ENCODE peak calls at places on chromosomes 6 and 20, in eight cellular contexts. One of them, this sample, is unnamed.

GRCh38 chr20:40963505-40963845 is 65.1 kb upstream of the TOP1 start:
- DNase-seq in epithelial cell of esophagus: no peak
- DNase-seq in skeletal muscle cell: no peak
- DNase-seq in dorsolateral prefrontal cortex: no peak
- DNase-seq in Panc1: no peak
- DNase-seq in activated effector memory CD4-positive, alpha-beta T cell treated with anti-CD3 and anti-CD28 coated beads, Interleukin-2, amount 50 U/mL, for 16 hours: no peak
- DNase-seq in NCI-H1436: no peak
- DNase-seq in NCI-H1930: no peak
- DNase-seq in this sample: no peak

GRCh38 chr6:30682181-30683117 is 4.0 kb downstream of the PPP1R18 start:
- DNase-seq in epithelial cell of esophagus: peak
- DNase-seq in skeletal muscle cell: peak
- DNase-seq in dorsolateral prefrontal cortex: peak
- DNase-seq in Panc1: peak
- DNase-seq in activated effector memory CD4-positive, alpha-beta T cell treated with anti-CD3 and anti-CD28 coated beads, Interleukin-2, amount 50 U/mL, for 16 hours: peak
- DNase-seq in NCI-H1436: no peak
- DNase-seq in NCI-H1930: no peak
- DNase-seq in this sample: no peak

GRCh38 chr6:89941031-89941775 is 46.9 kb downstream of the GJA10 start:
- DNase-seq in epithelial cell of esophagus: no peak
- DNase-seq in skeletal muscle cell: no peak
- DNase-seq in dorsolateral prefrontal cortex: peak
- DNase-seq in Panc1: no peak
- DNase-seq in activated effector memory CD4-positive, alpha-beta T cell treated with anti-CD3 and anti-CD28 coated beads, Interleukin-2, amount 50 U/mL, for 16 hours: no peak
- DNase-seq in NCI-H1436: no peak
- DNase-seq in NCI-H1930: no peak
- DNase-seq in this sample: peak

GRCh38 chr6:168699631-168700315 is 258.8 kb downstream of the SMOC2 start:
- DNase-seq in epithelial cell of esophagus: no peak
- DNase-seq in skeletal muscle cell: no peak
- DNase-seq in dorsolateral prefrontal cortex: peak
- DNase-seq in Panc1: no peak
- DNase-seq in activated effector memory CD4-positive, alpha-beta T cell treated with anti-CD3 and anti-CD28 coated beads, Interleukin-2, amount 50 U/mL, for 16 hours: no peak
- DNase-seq in NCI-H1436: no peak
- DNase-seq in NCI-H1930: no peak
- DNase-seq in this sample: no peak

GRCh38 chr6:146292506-146292905 is 251.1 kb upstream of the RAB32 start:
- DNase-seq in epithelial cell of esophagus: no peak
- DNase-seq in skeletal muscle cell: no peak
- DNase-seq in dorsolateral prefrontal cortex: no peak
- DNase-seq in Panc1: no peak
- DNase-seq in activated effector memory CD4-positive, alpha-beta T cell treated with anti-CD3 and anti-CD28 coated beads, Interleukin-2, amount 50 U/mL, for 16 hours: no peak
- DNase-seq in NCI-H1436: no peak
- DNase-seq in NCI-H1930: no peak
- DNase-seq in this sample: no peak

GRCh38 chr6:124780621-124781020 is 181.6 kb upstream of the RNF217 start:
- DNase-seq in epithelial cell of esophagus: peak
- DNase-seq in skeletal muscle cell: peak
- DNase-seq in dorsolateral prefrontal cortex: no peak
- DNase-seq in Panc1: no peak
- DNase-seq in activated effector memory CD4-positive, alpha-beta T cell treated with anti-CD3 and anti-CD28 coated beads, Interleukin-2, amount 50 U/mL, for 16 hours: no peak
- DNase-seq in NCI-H1436: no peak
- DNase-seq in NCI-H1930: no peak
- DNase-seq in this sample: no peak

GRCh38 chr20:52268184-52268583 is 76.6 kb upstream of the ZFP64 start:
- DNase-seq in epithelial cell of esophagus: no peak
- DNase-seq in skeletal muscle cell: peak
- DNase-seq in dorsolateral prefrontal cortex: no peak
- DNase-seq in Panc1: no peak
- DNase-seq in activated effector memory CD4-positive, alpha-beta T cell treated with anti-CD3 and anti-CD28 coated beads, Interleukin-2, amount 50 U/mL, for 16 hours: no peak
- DNase-seq in NCI-H1436: no peak
- DNase-seq in NCI-H1930: no peak
- DNase-seq in this sample: no peak

GRCh38 chr6:10397756-10398438 is 17.0 kb downstream of the TFAP2A start:
- DNase-seq in epithelial cell of esophagus: no peak
- DNase-seq in skeletal muscle cell: no peak
- DNase-seq in dorsolateral prefrontal cortex: no peak
- DNase-seq in Panc1: no peak
- DNase-seq in activated effector memory CD4-positive, alpha-beta T cell treated with anti-CD3 and anti-CD28 coated beads, Interleukin-2, amount 50 U/mL, for 16 hours: no peak
- DNase-seq in NCI-H1436: no peak
- DNase-seq in NCI-H1930: no peak
- DNase-seq in this sample: no peak

GRCh38 chr6:53795254-53795701 is 473 bp downstream of the LRRC1 start:
- DNase-seq in epithelial cell of esophagus: peak
- DNase-seq in skeletal muscle cell: no peak
- DNase-seq in dorsolateral prefrontal cortex: no peak
- DNase-seq in Panc1: no peak
- DNase-seq in activated effector memory CD4-positive, alpha-beta T cell treated with anti-CD3 and anti-CD28 coated beads, Interleukin-2, amount 50 U/mL, for 16 hours: no peak
- DNase-seq in NCI-H1436: no peak
- DNase-seq in NCI-H1930: no peak
- DNase-seq in this sample: peak

GRCh38 chr20:17630806-17631195 is 51.2 kb downstream of the RRBP1 start:
- DNase-seq in epithelial cell of esophagus: no peak
- DNase-seq in skeletal muscle cell: no peak
- DNase-seq in dorsolateral prefrontal cortex: no peak
- DNase-seq in Panc1: no peak
- DNase-seq in activated effector memory CD4-positive, alpha-beta T cell treated with anti-CD3 and anti-CD28 coated beads, Interleukin-2, amount 50 U/mL, for 16 hours: no peak
- DNase-seq in NCI-H1436: no peak
- DNase-seq in NCI-H1930: no peak
- DNase-seq in this sample: no peak

GRCh38 chr6:80550748-80551147 is 444.3 kb downstream of the BCKDHB start:
- DNase-seq in epithelial cell of esophagus: no peak
- DNase-seq in skeletal muscle cell: no peak
- DNase-seq in dorsolateral prefrontal cortex: no peak
- DNase-seq in Panc1: no peak
- DNase-seq in activated effector memory CD4-positive, alpha-beta T cell treated with anti-CD3 and anti-CD28 coated beads, Interleukin-2, amount 50 U/mL, for 16 hours: no peak
- DNase-seq in NCI-H1436: no peak
- DNase-seq in NCI-H1930: no peak
- DNase-seq in this sample: no peak

This sample was measured in T47D.